ENCODE peak calls at places on chromosomes 3 and 15, in ten cellular contexts. M is adrenal gland, X is A549, N is GM12878, D is suprapubic skin, W is heart left ventricle, E is NB4, Q is right lobe of liver, B is stomach, Z is IMR-90. L is an unnamed sample.

GRCh38 chr15:98800437-98801233 is 152.3 kb downstream of the IGF1R start:
- DNase-seq in D (no peak), X (peak), N (no peak), Q (no peak), Z (peak), W (peak), E (peak), M (peak), B (peak), L (no peak)

GRCh38 chr15:96428742-96429141 is 98.2 kb downstream of the NR2F2 start:
- DNase-seq in X (peak), W (peak), Q (no peak), E (no peak), Z (peak), B (no peak), N (no peak), D (no peak), M (peak), L (no peak)

GRCh38 chr3:58161435-58162398 is 49.1 kb downstream of the DNASE1L3 start:
- DNase-seq in N (no peak), W (peak), M (peak), D (no peak), X (peak), Z (peak), B (peak), Q (no peak), E (peak), L (no peak)

GRCh38 chr3:155753038-155753647 is 8.3 kb upstream of the PLCH1 start:
- DNase-seq in D (no peak), X (peak), M (no peak), E (peak), Z (peak), Q (no peak), B (no peak), N (no peak), W (no peak), L (no peak)

GRCh38 chr3:42654331-42655201 is 1.1 kb downstream of the ZBTB47 start:
- DNase-seq in W (peak), Q (no peak), Z (peak), B (peak), M (peak), D (peak), X (peak), N (no peak), E (peak), L (peak)

GRCh38 chr3:187744169-187745151 is 808 bp downstream of the BCL6 start:
- DNase-seq in N (no peak), W (peak), M (peak), Q (peak), X (peak), E (peak), B (peak), D (no peak), Z (peak), L (no peak)

GRCh38 chr3:43866529-43867353 is 176.0 kb downstream of the ABHD5 start:
- DNase-seq in N (no peak), Q (no peak), D (no peak), Z (peak), X (peak), W (no peak), B (no peak), M (no peak), E (no peak), L (no peak)

GRCh38 chr3:52570076-52570475 is 33.7 kb downstream of the UQCC5 start:
- DNase-seq in E (no peak), M (no peak), B (no peak), W (no peak), D (no peak), Z (peak), X (no peak), N (no peak), Q (no peak), L (no peak)

GRCh38 chr15:67779160-67780111 is 45.9 kb upstream of the SKOR1 start:
- DNase-seq in Q (no peak), E (peak), X (no peak), M (no peak), W (no peak), N (no peak), Z (no peak), D (no peak), B (no peak), L (no peak)

GRCh38 chr15:55221090-55222011 is 24.6 kb upstream of the RSL24D1 start:
- DNase-seq in X (peak), W (no peak), M (no peak), Q (no peak), B (no peak), D (no peak), Z (peak), N (peak), E (peak), L (no peak)

GRCh38 chr3:134330895-134331810 is 43.1 kb downstream of the AMOTL2 start:
- DNase-seq in M (no peak), E (no peak), D (no peak), N (no peak), B (no peak), W (no peak), Z (peak), Q (no peak), X (peak), L (no peak)

GRCh38 chr3:154584041-154584440 is 154.1 kb upstream of the GPR149 start:
- DNase-seq in Z (no peak), W (no peak), B (no peak), N (no peak), M (no peak), Q (no peak), X (peak), E (no peak), D (no peak), L (no peak)

GRCh38 chr3:154971341-154971740 is 108.8 kb upstream of the MME start:
- DNase-seq in N (no peak), X (no peak), M (no peak), E (no peak), Z (peak), D (no peak), Q (no peak), W (no peak), B (no peak), L (no peak)

GRCh38 chr15:32122013-32122412 is 91.7 kb downstream of the CHRNA7 start:
- DNase-seq in B (no peak), Q (no peak), W (no peak), M (no peak), N (no peak), X (no peak), E (no peak), D (no peak), Z (no peak), L (no peak)

GRCh38 chr15:62125763-62126162 is 39.3 kb downstream of the C2CD4B start:
- DNase-seq in D (no peak), W (peak), B (no peak), Z (peak), Q (no peak), X (peak), M (peak), E (peak), N (no peak), L (no peak)

GRCh38 chr3:120559228-120560061 is 36.7 kb upstream of the NDUFB4 start:
- DNase-seq in Q (peak), X (peak), B (no peak), D (peak), N (no peak), Z (peak), W (peak), E (peak), M (peak), L (no peak)

GRCh38 chr3:157408499-157409149 is 28.0 kb upstream of the PTX3 start:
- DNase-seq in Z (no peak), W (no peak), E (no peak), N (no peak), X (no peak), Q (no peak), D (no peak), M (no peak), B (no peak), L (no peak)

GRCh38 chr3:183411216-183411922 is 17.1 kb downstream of the MCF2L2 start:
- DNase-seq in D (no peak), B (no peak), Z (no peak), E (no peak), Q (no peak), N (no peak), M (peak), X (no peak), W (no peak), L (no peak)

GRCh38 chr15:96687388-96688107 is 357.0 kb downstream of the NR2F2 start:
- DNase-seq in E (peak), D (no peak), X (no peak), W (no peak), Q (no peak), B (no peak), M (no peak), Z (no peak), N (no peak), L (no peak)

GRCh38 chr15:27674826-27675225 is 424.3 kb downstream of the OCA2 start:
- DNase-seq in E (no peak), D (no peak), N (no peak), Q (no peak), X (no peak), W (no peak), M (no peak), B (no peak), Z (no peak), L (peak)

GRCh38 chr3:159761377-159761776 is 227.3 kb upstream of the IL12A start:
- DNase-seq in M (peak), Q (peak), E (no peak), D (no peak), X (peak), Z (peak), N (no peak), B (peak), W (peak), L (no peak)

GRCh38 chr3:183123891-183124290 is 24.6 kb upstream of the MCCC1 start:
- DNase-seq in E (no peak), W (no peak), Z (peak), M (no peak), B (no peak), Q (no peak), N (no peak), D (no peak), X (no peak), L (no peak)

GRCh38 chr3:196431193-196432136 is 762 bp downstream of the UBXN7 start:
- DNase-seq in E (peak), W (peak), M (peak), Z (peak), B (no peak), D (no peak), X (peak), N (no peak), Q (peak), L (no peak)

GRCh38 chr3:71728632-71729342 is 3.6 kb upstream of the EIF4E3 start:
- DNase-seq in Q (no peak), X (peak), W (no peak), E (peak), D (no peak), B (no peak), N (no peak), Z (no peak), M (no peak), L (no peak)

GRCh38 chr3:44125882-44126281 is 115.8 kb upstream of the TOPAZ1 start:
- DNase-seq in N (no peak), B (no peak), D (no peak), M (no peak), Z (no peak), X (no peak), E (no peak), Q (no peak), W (no peak), L (no peak)

GRCh38 chr3:13886593-13887129 is 6.8 kb upstream of the WNT7A start:
- DNase-seq in X (no peak), W (peak), M (no peak), N (no peak), B (no peak), D (no peak), Z (no peak), E (no peak), Q (no peak), L (peak)

GRCh38 chr15:96331942-96332853 is 1.7 kb downstream of the NR2F2 start:
- DNase-seq in Q (peak), D (no peak), W (no peak), E (peak), B (no peak), N (no peak), Z (no peak), M (peak), X (peak), L (peak)

GRCh38 chr3:28317438-28318022 is 31.0 kb upstream of the ZCWPW2 start:
- DNase-seq in Z (peak), X (peak), W (no peak), E (peak), D (no peak), B (no peak), M (peak), N (no peak), Q (no peak), L (no peak)

GRCh38 chr3:101038393-101038792 is 45.2 kb upstream of the ABI3BP start:
- DNase-seq in M (no peak), E (no peak), D (no peak), Z (peak), N (no peak), X (no peak), W (no peak), B (no peak), Q (no peak), L (no peak)

GRCh38 chr15:48861813-48862431 is 16.0 kb upstream of the EID1 start:
- DNase-seq in X (peak), W (peak), Q (no peak), N (no peak), Z (peak), E (peak), D (no peak), M (peak), B (no peak), L (no peak)

GRCh38 chr3:46564190-46565112 is 1.7 kb downstream of the LRRC2 start:
- DNase-seq in Z (no peak), N (no peak), M (peak), Q (no peak), B (no peak), E (no peak), D (no peak), W (peak), X (no peak), L (peak)

GRCh38 chr3:36512561-36512960 is 132.3 kb downstream of the STAC start:
- DNase-seq in Z (peak), W (no peak), Q (no peak), N (no peak), B (no peak), D (no peak), M (no peak), X (no peak), E (no peak), L (no peak)

GRCh38 chr3:55461896-55462295 is 25.2 kb downstream of the WNT5A start:
- DNase-seq in D (no peak), Z (peak), X (no peak), M (no peak), N (no peak), Q (no peak), B (no peak), E (no peak), W (no peak), L (no peak)

GRCh38 chr3:39933986-39934693 is 124.7 kb downstream of the MYRIP start:
- DNase-seq in N (no peak), E (no peak), M (no peak), Z (no peak), W (no peak), D (no peak), Q (no peak), B (no peak), X (no peak), L (no peak)

GRCh38 chr3:51391075-51391565 is at the start of gene RBM15B:
- DNase-seq in X (peak), W (peak), B (peak), Z (peak), Q (peak), E (peak), M (peak), D (peak), N (peak), L (peak)

GRCh38 chr3:51388286-51389029 is 2.6 kb upstream of the RBM15B start:
- DNase-seq in Z (peak), W (no peak), B (peak), D (peak), E (peak), Q (no peak), X (peak), N (no peak), M (no peak), L (peak)

GRCh38 chr3:51390186-51390585 is 899 bp upstream of the RBM15B start:
- DNase-seq in B (no peak), Q (no peak), W (no peak), N (no peak), X (no peak), D (peak), M (no peak), Z (no peak), E (no peak), L (peak)

GRCh38 chr3:51390600-51391074 is 448 bp upstream of the RBM15B start:
- DNase-seq in Q (no peak), X (no peak), W (no peak), B (no peak), E (no peak), M (no peak), N (no peak), D (no peak), Z (no peak), L (no peak)

GRCh38 chr3:51389423-51390183 is 1.5 kb upstream of the RBM15B start:
- DNase-seq in D (peak), X (peak), N (no peak), M (peak), Z (peak), E (peak), W (no peak), Q (peak), B (peak), L (peak)
- TF ChIP-seq CTCF in D (peak), X (peak), N (peak), M (peak), Z (peak), E (peak), W (peak), Q (peak), B (no peak), L (no peak)

GRCh38 chr15:69074011-69074842 is 59.7 kb downstream of the NOX5 start:
- DNase-seq in B (peak), N (no peak), E (peak), Z (peak), D (peak), M (peak), Q (peak), W (peak), X (peak), L (peak)
- TF ChIP-seq POLR2A in B (no peak), N (no peak), E (no peak), Z (no peak), D (no peak), M (no peak), Q (peak), W (peak), X (peak), L (no peak)

GRCh38 chr3:129246636-129247035 is 2.8 kb upstream of the COPG1 start:
- DNase-seq in B (no peak), Q (no peak), N (no peak), Z (no peak), D (no peak), W (no peak), M (no peak), E (no peak), X (no peak), L (no peak)

GRCh38 chr3:129248286-129248979 is 973 bp upstream of the COPG1 start:
- DNase-seq in D (no peak), Z (no peak), N (no peak), E (no peak), Q (no peak), M (no peak), B (no peak), X (no peak), W (no peak), L (no peak)

GRCh38 chr3:129252748-129253147 is 3.3 kb downstream of the COPG1 start:
- DNase-seq in E (no peak), N (no peak), Z (no peak), W (no peak), Q (peak), M (no peak), B (no peak), D (no peak), X (no peak), L (no peak)

GRCh38 chr3:129245141-129245540 is 4.3 kb upstream of the COPG1 start:
- DNase-seq in Q (no peak), X (peak), Z (no peak), B (no peak), N (no peak), D (no peak), W (no peak), M (no peak), E (no peak), L (no peak)

DNA sequence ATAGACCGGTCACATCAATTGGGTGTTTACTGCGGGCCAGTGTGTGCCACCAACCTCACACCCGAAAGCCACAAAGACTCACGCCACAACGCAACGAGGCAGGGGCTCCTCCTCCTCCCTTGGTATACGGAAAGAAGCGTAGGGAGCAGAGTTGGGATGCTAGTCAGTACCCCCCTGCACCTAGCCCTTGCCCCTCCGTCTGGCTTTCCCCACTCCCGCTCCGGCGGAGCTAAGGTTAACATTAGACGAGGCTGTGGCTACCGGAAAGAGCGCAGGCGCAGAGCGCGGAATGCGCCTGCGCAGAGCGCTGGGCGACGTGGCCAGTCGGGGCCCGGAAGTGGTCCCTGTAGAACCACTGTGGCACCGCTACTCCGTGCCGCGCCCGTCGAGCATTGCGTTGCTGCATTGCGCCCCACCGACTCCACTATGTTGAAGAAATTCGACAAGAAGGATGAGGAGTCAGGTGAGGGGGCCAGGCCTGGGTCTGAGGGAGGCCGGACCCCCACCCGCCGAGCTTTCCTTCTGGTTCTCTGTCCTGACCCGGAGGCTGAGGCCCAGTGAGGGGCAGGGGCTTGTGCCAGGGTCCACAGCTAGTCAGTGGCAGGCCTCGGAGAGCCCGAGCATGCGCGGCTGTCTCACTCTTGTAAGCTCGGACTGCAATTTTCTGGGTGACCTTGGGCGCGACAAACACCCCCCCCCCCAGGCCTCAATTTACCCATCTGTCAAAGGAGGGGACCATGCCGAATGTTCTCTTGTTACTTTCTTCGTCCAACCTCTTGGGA is at the start of gene COPG1:
- DNase-seq in N (peak), Q (peak), E (peak), X (peak), D (peak), Z (peak), M (peak), B (peak), W (peak), L (peak)
- TF ChIP-seq CTCF in N (no peak), Q (no peak), E (no peak), X (no peak), D (no peak), Z (no peak), M (no peak), B (no peak), W (no peak), L (no peak)

GRCh38 chr3:143119009-143119914 is at the start of gene CHST2:
- DNase-seq in Z (peak), N (no peak), B (peak), M (peak), E (peak), X (peak), W (peak), D (peak), Q (peak), L (peak)
- TF ChIP-seq POLR2A in Z (no peak), N (peak), B (no peak), M (no peak), E (peak), X (no peak), W (peak), D (no peak), Q (no peak), L (no peak)

DNA sequence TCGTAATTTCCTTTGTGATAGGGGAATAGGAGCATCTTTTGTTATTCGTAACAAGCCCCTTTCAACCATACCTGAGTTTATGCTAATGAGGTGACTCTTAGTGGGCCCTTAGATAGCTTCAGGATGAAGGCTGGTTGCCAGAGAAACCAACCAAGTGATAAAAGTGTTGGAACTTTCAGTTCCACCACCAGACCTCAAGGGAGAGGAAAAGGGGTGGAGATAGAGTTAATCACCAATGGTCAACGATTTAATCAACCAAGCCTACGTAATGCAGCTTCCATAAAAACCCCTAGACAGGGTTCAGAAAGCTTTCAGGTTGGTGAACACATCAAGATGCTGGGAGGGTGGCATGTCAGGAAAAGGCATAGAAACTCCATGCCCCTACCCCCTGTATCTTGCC is 33.0 kb downstream of the HERC1 start:
- DNase-seq in Q (no peak), D (no peak), B (no peak), N (no peak), X (no peak), W (no peak), E (no peak), M (no peak), Z (no peak), L (no peak)
- TF ChIP-seq CTCF in Q (no peak), D (no peak), B (no peak), N (no peak), X (no peak), W (no peak), E (no peak), M (no peak), Z (no peak), L (no peak)